ENCODE peak calls at places on chromosome 4, in nine cellular contexts. One of them, this sample, is unnamed. For H3K4me1, the result is how much of the 10 kb centered on the place peaks cover.

GRCh38 chr4:87073570-87074470 is 139.0 kb downstream of the AFF1 start:
- DNase-seq in tibial nerve: no peak
- DNase-seq in sigmoid colon: peak
- DNase-seq in A549: no peak
- DNase-seq in body of pancreas: peak
- DNase-seq in Peyer's patch: peak
- DNase-seq in breast epithelium: no peak
- DNase-seq in right lobe of liver: peak
- DNase-seq in HCT116: no peak
- DNase-seq in this sample: no peak

GRCh38 chr4:99403380-99404194 is 31.6 kb downstream of the ADH7 start:
- DNase-seq in tibial nerve: no peak
- DNase-seq in sigmoid colon: no peak
- DNase-seq in A549: no peak
- DNase-seq in body of pancreas: no peak
- DNase-seq in Peyer's patch: no peak
- DNase-seq in breast epithelium: no peak
- DNase-seq in right lobe of liver: no peak
- DNase-seq in HCT116: no peak
- DNase-seq in this sample: no peak

GRCh38 chr4:143195581-143195980 is 10.9 kb downstream of the USP38 start:
- DNase-seq in tibial nerve: no peak
- DNase-seq in sigmoid colon: no peak
- DNase-seq in A549: no peak
- DNase-seq in body of pancreas: no peak
- DNase-seq in Peyer's patch: no peak
- DNase-seq in breast epithelium: no peak
- DNase-seq in right lobe of liver: no peak
- DNase-seq in HCT116: no peak
- DNase-seq in this sample: no peak

GRCh38 chr4:184745747-184746531 is 12.0 kb upstream of the CENPU start:
- DNase-seq in tibial nerve: peak
- DNase-seq in sigmoid colon: peak
- DNase-seq in A549: peak
- DNase-seq in body of pancreas: peak
- DNase-seq in Peyer's patch: peak
- DNase-seq in breast epithelium: peak
- DNase-seq in right lobe of liver: no peak
- DNase-seq in HCT116: peak
- DNase-seq in this sample: peak

GRCh38 chr4:95049838-95050237 is 292.1 kb downstream of the BMPR1B start:
- DNase-seq in tibial nerve: no peak
- DNase-seq in sigmoid colon: no peak
- DNase-seq in A549: no peak
- DNase-seq in body of pancreas: no peak
- DNase-seq in Peyer's patch: no peak
- DNase-seq in breast epithelium: no peak
- DNase-seq in right lobe of liver: no peak
- DNase-seq in HCT116: no peak
- DNase-seq in this sample: no peak

GRCh38 chr4:26862381-26862915 is 1.8 kb downstream of the STIM2 start:
- DNase-seq in tibial nerve: no peak
- DNase-seq in sigmoid colon: no peak
- DNase-seq in A549: no peak
- DNase-seq in body of pancreas: no peak
- DNase-seq in Peyer's patch: no peak
- DNase-seq in breast epithelium: no peak
- DNase-seq in right lobe of liver: no peak
- DNase-seq in HCT116: no peak
- DNase-seq in this sample: no peak

GRCh38 chr4:159540038-159540437 is 437.2 kb downstream of the RAPGEF2 start:
- DNase-seq in tibial nerve: no peak
- DNase-seq in sigmoid colon: no peak
- DNase-seq in A549: no peak
- DNase-seq in body of pancreas: no peak
- DNase-seq in Peyer's patch: no peak
- DNase-seq in breast epithelium: no peak
- DNase-seq in right lobe of liver: no peak
- DNase-seq in HCT116: no peak
- DNase-seq in this sample: no peak

GRCh38 chr4:6112606-6113290 is 87.6 kb downstream of the JAKMIP1 start:
- DNase-seq in tibial nerve: no peak
- DNase-seq in sigmoid colon: no peak
- DNase-seq in A549: no peak
- DNase-seq in body of pancreas: no peak
- DNase-seq in Peyer's patch: no peak
- DNase-seq in breast epithelium: no peak
- DNase-seq in right lobe of liver: no peak
- DNase-seq in HCT116: no peak
- DNase-seq in this sample: no peak

GRCh38 chr4:79663157-79663556 is 255.1 kb upstream of the GK2 start:
- DNase-seq in tibial nerve: no peak
- DNase-seq in sigmoid colon: no peak
- DNase-seq in A549: no peak
- DNase-seq in body of pancreas: no peak
- DNase-seq in Peyer's patch: no peak
- DNase-seq in breast epithelium: no peak
- DNase-seq in right lobe of liver: no peak
- DNase-seq in HCT116: no peak
- DNase-seq in this sample: no peak

GRCh38 chr4:148747721-148748268 is 305.6 kb upstream of the NR3C2 start:
- DNase-seq in tibial nerve: no peak
- DNase-seq in sigmoid colon: no peak
- DNase-seq in A549: no peak
- DNase-seq in body of pancreas: no peak
- DNase-seq in Peyer's patch: no peak
- DNase-seq in breast epithelium: no peak
- DNase-seq in right lobe of liver: no peak
- DNase-seq in HCT116: no peak
- DNase-seq in this sample: no peak

GRCh38 chr4:100391913-100392312 is 125.9 kb downstream of the EMCN start:
- DNase-seq in tibial nerve: no peak
- DNase-seq in sigmoid colon: no peak
- DNase-seq in A549: no peak
- DNase-seq in body of pancreas: no peak
- DNase-seq in Peyer's patch: no peak
- DNase-seq in breast epithelium: no peak
- DNase-seq in right lobe of liver: no peak
- DNase-seq in HCT116: no peak
- DNase-seq in this sample: no peak

GRCh38 chr4:70863099-70863790 is 23.6 kb upstream of the GRSF1 start:
- DNase-seq in tibial nerve: no peak
- DNase-seq in sigmoid colon: no peak
- DNase-seq in A549: no peak
- DNase-seq in body of pancreas: no peak
- DNase-seq in Peyer's patch: no peak
- DNase-seq in breast epithelium: no peak
- DNase-seq in right lobe of liver: no peak
- DNase-seq in HCT116: no peak
- DNase-seq in this sample: no peak

GRCh38 chr4:46992338-46992737 is 1.0 kb downstream of the GABRA4 start:
- DNase-seq in tibial nerve: no peak
- DNase-seq in sigmoid colon: no peak
- DNase-seq in A549: no peak
- DNase-seq in body of pancreas: no peak
- DNase-seq in Peyer's patch: no peak
- DNase-seq in breast epithelium: no peak
- DNase-seq in right lobe of liver: no peak
- DNase-seq in HCT116: no peak
- DNase-seq in this sample: no peak

DNA sequence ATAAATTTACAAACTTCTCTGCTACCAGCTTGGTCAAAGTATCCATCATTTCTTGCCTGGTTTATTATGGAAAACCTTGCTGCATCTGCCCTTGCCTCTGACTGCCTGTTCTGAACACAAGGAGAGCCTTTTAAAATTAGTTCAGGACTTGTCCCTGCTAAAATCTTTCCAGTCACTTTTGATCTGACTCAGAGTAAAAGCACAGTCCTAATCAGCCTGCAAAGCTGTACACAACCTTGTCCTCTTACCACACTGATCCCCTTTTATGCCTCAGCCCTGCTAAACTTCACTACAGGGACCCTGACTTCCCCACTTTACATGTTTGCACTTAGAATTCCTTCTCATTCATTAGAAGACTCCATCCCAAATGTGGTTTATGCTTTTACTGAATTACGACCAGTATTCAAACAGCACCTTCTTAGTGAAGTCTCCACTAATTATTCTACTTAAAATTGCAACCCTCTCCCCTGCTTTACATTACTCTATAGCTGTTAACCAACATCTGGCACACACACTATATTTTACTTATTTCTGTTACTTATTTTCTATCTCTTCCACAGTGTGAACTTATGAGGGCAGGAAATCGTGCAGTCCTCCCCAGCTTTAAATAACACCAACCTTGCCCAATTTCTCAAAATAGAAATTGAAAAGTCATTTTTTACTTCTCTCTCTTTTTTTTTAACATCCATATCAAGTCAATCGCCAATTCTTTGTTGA is 6.3 kb downstream of the GABRA4 start:
- DNase-seq in tibial nerve: no peak
- DNase-seq in sigmoid colon: no peak
- DNase-seq in A549: no peak
- DNase-seq in body of pancreas: no peak
- DNase-seq in Peyer's patch: no peak
- DNase-seq in breast epithelium: no peak
- DNase-seq in right lobe of liver: no peak
- DNase-seq in HCT116: no peak
- DNase-seq in this sample: no peak
- H3K4me1 ChIP-seq in tibial nerve: under half
- H3K4me1 ChIP-seq in sigmoid colon: under half
- H3K4me1 ChIP-seq in A549: under half
- H3K4me1 ChIP-seq in body of pancreas: under half
- H3K4me1 ChIP-seq in Peyer's patch: under half
- H3K4me1 ChIP-seq in breast epithelium: under half
- H3K4me1 ChIP-seq in right lobe of liver: under half
- H3K4me1 ChIP-seq in HCT116: under half
- H3K4me1 ChIP-seq in this sample: under half

GRCh38 chr4:168098257-168098717 is 6.0 kb downstream of the ANXA10 start:
- DNase-seq in tibial nerve: no peak
- DNase-seq in sigmoid colon: no peak
- DNase-seq in A549: peak
- DNase-seq in body of pancreas: no peak
- DNase-seq in Peyer's patch: no peak
- DNase-seq in breast epithelium: no peak
- DNase-seq in right lobe of liver: no peak
- DNase-seq in HCT116: peak
- DNase-seq in this sample: no peak
- TF ChIP-seq POLR2A in tibial nerve: no peak
- TF ChIP-seq POLR2A in sigmoid colon: no peak
- TF ChIP-seq POLR2A in A549: no peak
- TF ChIP-seq POLR2A in body of pancreas: no peak
- TF ChIP-seq POLR2A in Peyer's patch: no peak
- TF ChIP-seq POLR2A in breast epithelium: no peak
- TF ChIP-seq POLR2A in right lobe of liver: no peak
- TF ChIP-seq POLR2A in HCT116: no peak
- TF ChIP-seq POLR2A in this sample: no peak

DNA sequence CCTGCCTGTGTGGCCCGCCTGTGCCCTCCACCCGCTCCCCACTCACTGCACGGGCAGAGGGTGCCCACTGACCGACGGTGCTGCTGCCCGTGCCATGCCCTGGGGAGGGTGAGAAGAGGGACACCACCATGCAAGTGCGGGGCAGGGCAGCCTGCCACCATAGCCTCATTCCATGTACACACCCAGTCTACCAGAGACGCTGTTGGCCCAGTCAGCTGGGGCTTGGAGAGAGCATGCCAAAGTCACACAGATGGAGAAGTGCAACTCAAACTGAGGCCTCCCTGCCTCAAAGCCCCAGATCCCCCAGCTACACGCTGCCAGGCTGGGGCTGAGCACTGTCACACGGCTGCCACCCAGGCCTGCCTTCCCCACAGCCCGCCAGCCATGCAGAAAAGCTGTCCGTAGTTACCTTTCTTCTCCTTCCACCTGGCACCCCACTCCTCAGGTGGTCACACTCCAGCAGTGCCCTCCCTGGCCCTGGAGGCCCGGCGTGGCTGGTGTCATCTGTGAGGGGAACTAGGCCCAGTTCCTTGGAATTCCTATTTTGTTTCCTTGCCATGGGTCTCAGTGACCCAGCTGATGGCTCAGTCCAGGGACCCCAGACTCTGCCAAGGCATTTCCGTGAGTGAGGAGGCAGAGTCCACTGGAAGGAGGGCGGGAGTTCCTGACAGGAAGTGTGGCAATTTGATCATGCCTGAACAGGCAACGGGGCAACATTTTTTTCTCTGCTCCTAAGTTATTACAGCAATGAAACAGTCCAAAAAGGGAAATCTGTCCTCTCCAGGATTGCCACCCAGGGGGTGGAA is at the start of gene SLC2A9:
- DNase-seq in tibial nerve: no peak
- DNase-seq in sigmoid colon: peak
- DNase-seq in A549: no peak
- DNase-seq in body of pancreas: no peak
- DNase-seq in Peyer's patch: no peak
- DNase-seq in breast epithelium: no peak
- DNase-seq in right lobe of liver: peak
- DNase-seq in HCT116: no peak
- DNase-seq in this sample: no peak
- H3K4me1 ChIP-seq in tibial nerve: under half
- H3K4me1 ChIP-seq in sigmoid colon: under half
- H3K4me1 ChIP-seq in A549: under half
- H3K4me1 ChIP-seq in body of pancreas: under half
- H3K4me1 ChIP-seq in Peyer's patch: under half
- H3K4me1 ChIP-seq in breast epithelium: under half
- H3K4me1 ChIP-seq in right lobe of liver: under half
- H3K4me1 ChIP-seq in HCT116: under half
- H3K4me1 ChIP-seq in this sample: under half

GRCh38 chr4:8440491-8441311 is at the start of the genes ACOX3 and TRMT44:
- DNase-seq in tibial nerve: peak
- DNase-seq in sigmoid colon: peak
- DNase-seq in A549: peak
- DNase-seq in body of pancreas: peak
- DNase-seq in Peyer's patch: peak
- DNase-seq in breast epithelium: peak
- DNase-seq in right lobe of liver: peak
- DNase-seq in HCT116: peak
- DNase-seq in this sample: peak
- TF ChIP-seq POLR2A in tibial nerve: peak
- TF ChIP-seq POLR2A in sigmoid colon: peak
- TF ChIP-seq POLR2A in A549: peak
- TF ChIP-seq POLR2A in body of pancreas: peak
- TF ChIP-seq POLR2A in Peyer's patch: peak
- TF ChIP-seq POLR2A in breast epithelium: peak
- TF ChIP-seq POLR2A in right lobe of liver: peak
- TF ChIP-seq POLR2A in HCT116: peak
- TF ChIP-seq POLR2A in this sample: peak

DNA sequence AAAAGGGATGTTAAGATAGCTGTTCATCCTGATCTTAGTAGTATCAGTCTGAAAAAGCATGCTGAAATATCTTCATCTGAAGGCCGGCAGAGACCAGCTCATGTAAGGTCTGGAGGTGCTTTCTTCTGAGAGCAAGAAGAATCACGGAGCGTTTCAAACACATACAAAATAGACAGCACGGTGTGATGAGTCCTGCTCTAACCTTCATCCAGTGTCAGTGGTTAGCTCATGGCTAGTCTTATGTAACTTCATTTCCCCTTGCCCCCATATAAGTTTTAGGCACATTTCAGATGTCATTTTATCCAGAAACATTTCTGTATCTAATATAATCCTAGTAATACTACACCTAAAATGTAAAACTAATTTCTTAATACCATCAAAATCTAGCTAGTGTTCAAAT is 27.8 kb downstream of the ADD1 start:
- DNase-seq in tibial nerve: no peak
- DNase-seq in sigmoid colon: no peak
- DNase-seq in A549: no peak
- DNase-seq in body of pancreas: no peak
- DNase-seq in Peyer's patch: no peak
- DNase-seq in breast epithelium: no peak
- DNase-seq in right lobe of liver: no peak
- DNase-seq in HCT116: no peak
- DNase-seq in this sample: no peak
- H3K4me1 ChIP-seq in tibial nerve: half or more
- H3K4me1 ChIP-seq in sigmoid colon: half or more
- H3K4me1 ChIP-seq in A549: under half
- H3K4me1 ChIP-seq in body of pancreas: half or more
- H3K4me1 ChIP-seq in Peyer's patch: half or more
- H3K4me1 ChIP-seq in breast epithelium: under half
- H3K4me1 ChIP-seq in right lobe of liver: under half
- H3K4me1 ChIP-seq in HCT116: under half
- H3K4me1 ChIP-seq in this sample: under half

This sample was measured in ovary.